ENCODE peak calls at places on chromosomes 7 and 10, in seven cellular contexts. Y, P, U, W, J, R and B are unnamed samples.

GRCh38 chr10:103763374-103764202 is 91.8 kb downstream of the SH3PXD2A start:
- DNase-seq in Y (peak; percentile 37), P (no peak), U (peak; percentile 37), W (no peak), J (peak; percentile 60), R (no peak), B (no peak)

GRCh38 chr7:127392182-127392565 is 334 bp downstream of the ZNF800 start:
- DNase-seq in Y (peak; percentile 69), P (peak; percentile 32), U (peak; percentile 74), W (peak; percentile 72), J (peak; percentile 55), R (peak; percentile 25), B (peak; percentile 63)

GRCh38 chr10:9018161-9018843 is 963.8 kb downstream of the GATA3 start:
- DNase-seq in Y (no peak), P (no peak), U (no peak), W (no peak), J (peak; percentile 10), R (no peak), B (no peak)

GRCh38 chr7:67902143-67902542 is 905.5 kb downstream of the TYW1 start:
- DNase-seq in Y (no peak), P (no peak), U (no peak), W (no peak), J (no peak), R (no peak), B (no peak)

GRCh38 chr10:124065382-124066155 is 27.8 kb downstream of the CHST15 start:
- DNase-seq in Y (no peak), P (no peak), U (no peak), W (no peak), J (no peak), R (no peak), B (no peak)

GRCh38 chr7:82049442-82049841 is 279.6 kb upstream of the HGF start:
- DNase-seq in Y (no peak), P (no peak), U (no peak), W (no peak), J (no peak), R (peak; percentile 45), B (no peak)

GRCh38 chr7:105337529-105337928 is 51.2 kb downstream of the SRPK2 start:
- DNase-seq in Y (no peak), P (no peak), U (no peak), W (no peak), J (no peak), R (no peak), B (no peak)

GRCh38 chr10:84190621-84191020 is 3.7 kb upstream of the CDHR1 start:
- DNase-seq in Y (no peak), P (no peak), U (no peak), W (no peak), J (no peak), R (no peak), B (no peak)

GRCh38 chr7:126856691-126857291 is 395.9 kb downstream of the GRM8 start:
- DNase-seq in Y (no peak), P (no peak), U (no peak), W (no peak), J (no peak), R (no peak), B (no peak)

GRCh38 chr7:71019703-71020102 is 112.2 kb upstream of the GALNT17 start:
- DNase-seq in Y (no peak), P (no peak), U (no peak), W (no peak), J (no peak), R (no peak), B (no peak)

GRCh38 chr10:84908491-84908890 is 580.1 kb downstream of the CCSER2 start:
- DNase-seq in Y (no peak), P (no peak), U (no peak), W (no peak), J (no peak), R (no peak), B (no peak)

GRCh38 chr7:92808635-92809034 is 27.7 kb downstream of the CDK6 start:
- DNase-seq in Y (no peak), P (no peak), U (no peak), W (no peak), J (no peak), R (no peak), B (no peak)

GRCh38 chr7:40715053-40715430 is 580.2 kb downstream of the SUGCT start:
- DNase-seq in Y (no peak), P (no peak), U (no peak), W (no peak), J (peak; percentile 42), R (no peak), B (no peak)

GRCh38 chr10:67790534-67791408 is 47.2 kb downstream of the DNAJC12 start:
- DNase-seq in Y (no peak), P (no peak), U (peak; percentile 17), W (no peak), J (peak; percentile 34), R (peak; percentile 2), B (peak; percentile 27)

GRCh38 chr10:75276029-75276872 is 40.5 kb upstream of the COMTD1 start:
- DNase-seq in Y (no peak), P (no peak), U (no peak), W (no peak), J (no peak), R (no peak), B (no peak)

GRCh38 chr10:24642921-24643678 is 80.6 kb downstream of the ARHGAP21 start:
- DNase-seq in Y (no peak), P (no peak), U (peak; percentile 35), W (no peak), J (peak; percentile 85), R (peak; percentile 74), B (no peak)

GRCh38 chr7:46600340-46600739 is 679.3 kb upstream of the IGFBP3 start:
- DNase-seq in Y (no peak), P (no peak), U (no peak), W (no peak), J (peak; percentile 29), R (no peak), B (no peak)

GRCh38 chr7:73539709-73540108 is 17.6 kb upstream of the BAZ1B start:
- DNase-seq in Y (no peak), P (no peak), U (no peak), W (no peak), J (no peak), R (no peak), B (no peak)

GRCh38 chr7:128929201-128929808 is 8.4 kb upstream of the IRF5 start:
- DNase-seq in Y (no peak), P (no peak), U (no peak), W (no peak), J (no peak), R (no peak), B (no peak)

GRCh38 chr10:72334832-72335393 is 19.8 kb downstream of the DNAJB12 start:
- DNase-seq in Y (peak; percentile 91), P (peak; percentile 64), U (peak; percentile 92), W (peak; percentile 73), J (no peak), R (peak; percentile 96), B (peak; percentile 84)

GRCh38 chr10:75097666-75098285 is 13.7 kb upstream of the SAMD8 start:
- DNase-seq in Y (no peak), P (no peak), U (no peak), W (no peak), J (peak; percentile 36), R (peak; percentile 12), B (no peak)

GRCh38 chr10:5551531-5552375 is 27.0 kb downstream of the CALML3 start:
- DNase-seq in Y (peak; percentile 42), P (peak; percentile 29), U (peak; percentile 38), W (peak; percentile 71), J (peak; percentile 50), R (peak; percentile 54), B (peak; percentile 29)

GRCh38 chr10:47311193-47311899 is 10.9 kb upstream of the GDF2 start:
- DNase-seq in Y (no peak), P (no peak), U (peak; percentile 77), W (peak; percentile 24), J (no peak), R (no peak), B (peak; percentile 23)

GRCh38 chr7:43143918-43144589 is 31.6 kb downstream of the HECW1 start:
- DNase-seq in Y (no peak), P (no peak), U (no peak), W (no peak), J (no peak), R (no peak), B (no peak)

GRCh38 chr10:45418859-45419672 is 45.0 kb downstream of the ALOX5 start:
- DNase-seq in Y (peak; percentile 79), P (no peak), U (peak; percentile 69), W (peak; percentile 47), J (peak; percentile 50), R (peak; percentile 15), B (peak; percentile 62)

GRCh38 chr10:130737622-130738021 is 573.9 kb downstream of the TCERG1L start:
- DNase-seq in Y (no peak), P (no peak), U (no peak), W (no peak), J (no peak), R (no peak), B (no peak)

GRCh38 chr10:84348860-84349259 is 20.5 kb downstream of the CCSER2 start:
- DNase-seq in Y (no peak), P (no peak), U (no peak), W (no peak), J (peak; percentile 84), R (no peak), B (no peak)

GRCh38 chr7:25482631-25483030 is 254.3 kb upstream of the NPVF start:
- DNase-seq in Y (no peak), P (no peak), U (no peak), W (no peak), J (no peak), R (no peak), B (no peak)

GRCh38 chr7:7014827-7015610 is 167.3 kb upstream of the C1GALT1 start:
- DNase-seq in Y (no peak), P (no peak), U (no peak), W (no peak), J (no peak), R (no peak), B (no peak)

GRCh38 chr7:26457702-26458327 is 166.2 kb downstream of the SNX10 start:
- DNase-seq in Y (no peak), P (no peak), U (no peak), W (no peak), J (peak; percentile 29), R (no peak), B (no peak)

GRCh38 chr7:820341-820740 is 11.9 kb upstream of the SUN1 start:
- DNase-seq in Y (no peak), P (no peak), U (no peak), W (no peak), J (no peak), R (no peak), B (no peak)

GRCh38 chr10:31507427-31507826 is 188.4 kb downstream of the ZEB1 start:
- DNase-seq in Y (no peak), P (no peak), U (no peak), W (no peak), J (no peak), R (no peak), B (no peak)

GRCh38 chr10:22724773-22725172 is 10.4 kb upstream of the PIP4K2A start:
- DNase-seq in Y (no peak), P (no peak), U (no peak), W (no peak), J (no peak), R (no peak), B (no peak)

GRCh38 chr10:103922659-103923058 is 4.7 kb upstream of the STN1 start:
- DNase-seq in Y (no peak), P (no peak), U (no peak), W (no peak), J (no peak), R (no peak), B (no peak)

GRCh38 chr7:32416846-32417245 is 73.3 kb downstream of the LSM5 start:
- DNase-seq in Y (no peak), P (no peak), U (no peak), W (no peak), J (no peak), R (no peak), B (no peak)

GRCh38 chr7:78794101-78794500 is 659.4 kb downstream of the MAGI2 start:
- DNase-seq in Y (no peak), P (no peak), U (no peak), W (no peak), J (peak; percentile 78), R (peak; percentile 13), B (no peak)

GRCh38 chr10:32446701-32447406 is 914 bp downstream of the CCDC7 start:
- DNase-seq in Y (no peak), P (no peak), U (no peak), W (no peak), J (peak; percentile 41), R (no peak), B (no peak)

GRCh38 chr7:100008525-100008924 is 6.9 kb upstream of the ZKSCAN1 start:
- DNase-seq in Y (no peak), P (no peak), U (no peak), W (no peak), J (no peak), R (no peak), B (no peak)